ENCODE peak calls at places on chromosomes 6 and 20, in six cellular contexts. D is HS-5; G is neuronal stem cell; J is CD8-positive, alpha-beta T cell; H is AML-193; C is lower leg skin. W is an unnamed sample.

GRCh38 chr6:29941006-29941405 is 1.3 kb upstream of the HLA-A start:
- DNase-seq in C (no peak), D (no peak), H (no peak), J (no peak), G (no peak), W (no peak)

GRCh38 chr20:24651973-24652340 is 182.5 kb downstream of the SYNDIG1 start:
- DNase-seq in C (no peak), G (no peak), H (no peak), J (no peak), D (no peak), W (no peak)

GRCh38 chr6:13873288-13874190 is 51.2 kb upstream of the RNF182 start:
- DNase-seq in G (peak), C (no peak), H (no peak), D (no peak), J (peak), W (peak)

GRCh38 chr6:26197736-26198625 is 110.8 kb downstream of the HFE start:
- DNase-seq in G (no peak), D (peak), J (no peak), H (no peak), C (no peak), W (peak)

GRCh38 chr20:51457281-51457932 is 85.1 kb downstream of the NFATC2 start:
- DNase-seq in J (no peak), H (no peak), G (no peak), D (no peak), C (peak), W (peak)

GRCh38 chr6:163490826-163491577 is 76.5 kb downstream of the QKI start:
- DNase-seq in H (no peak), D (no peak), G (no peak), C (peak), J (peak), W (no peak)

GRCh38 chr20:5835234-5835845 is 85.1 kb downstream of the SHLD1 start:
- DNase-seq in H (no peak), D (peak), J (peak), C (no peak), G (no peak), W (no peak)

GRCh38 chr20:1949711-1950110 is 44.1 kb downstream of the PDYN start:
- DNase-seq in D (no peak), G (no peak), C (no peak), J (no peak), H (no peak), W (no peak)

GRCh38 chr6:16752206-16752867 is 8.9 kb downstream of the ATXN1 start:
- DNase-seq in G (no peak), H (peak), J (no peak), D (no peak), C (no peak), W (no peak)

GRCh38 chr20:41228858-41229257 is 88.7 kb downstream of the ZHX3 start:
- DNase-seq in D (no peak), H (no peak), G (no peak), C (no peak), J (no peak), W (no peak)

GRCh38 chr6:44122821-44123220 is 4.4 kb downstream of the MRPL14 start:
- DNase-seq in D (no peak), H (peak), G (no peak), C (no peak), J (no peak), W (no peak)

GRCh38 chr6:157849288-157850017 is 26.4 kb downstream of the SNX9 start:
- DNase-seq in J (no peak), G (no peak), H (no peak), C (no peak), D (no peak), W (no peak)

GRCh38 chr6:56693246-56693607 is 50.5 kb upstream of the DST start:
- DNase-seq in G (no peak), J (no peak), C (peak), D (peak), H (no peak), W (no peak)

GRCh38 chr6:131729550-131729949 is 18.7 kb upstream of the CTAGE9 start:
- DNase-seq in C (no peak), D (no peak), H (no peak), J (no peak), G (no peak), W (no peak)

GRCh38 chr6:72580281-72580940 is 41.5 kb upstream of the KCNQ5 start:
- DNase-seq in J (no peak), C (no peak), G (no peak), D (peak), H (peak), W (peak)

GRCh38 chr6:36739947-36740817 is 42.6 kb downstream of the RAB44 start:
- DNase-seq in C (no peak), G (no peak), H (no peak), D (no peak), J (no peak), W (no peak)

GRCh38 chr6:82397962-82398692 is 34.5 kb downstream of the TPBG start:
- DNase-seq in H (no peak), J (no peak), D (peak), C (no peak), G (no peak), W (no peak)

GRCh38 chr6:152398316-152398715 is 238.8 kb downstream of the SYNE1 start:
- DNase-seq in G (no peak), C (no peak), J (no peak), D (no peak), H (no peak), W (no peak)

GRCh38 chr6:34696189-34696738 is 303 bp downstream of the ILRUN start:
- DNase-seq in H (no peak), J (no peak), G (no peak), D (no peak), C (peak), W (no peak)

GRCh38 chr6:136051140-136051775 is 198.9 kb downstream of the MTFR2 start:
- DNase-seq in C (no peak), G (no peak), J (no peak), D (no peak), H (no peak), W (no peak)

GRCh38 chr6:107820571-107821261 is 3.4 kb downstream of the SCML4 start:
- DNase-seq in C (no peak), J (peak), G (no peak), H (peak), D (no peak), W (no peak)

GRCh38 chr6:111874030-111874425 is 776 bp upstream of the FYN start:
- DNase-seq in G (no peak), C (peak), J (peak), D (no peak), H (peak), W (no peak)

GRCh38 chr20:9112541-9113515 is 43.9 kb downstream of the PLCB4 start:
- DNase-seq in C (no peak), H (no peak), G (no peak), D (peak), J (no peak), W (no peak)

GRCh38 chr6:617485-618100 is 39.3 kb downstream of the HUS1B start:
- DNase-seq in J (no peak), G (no peak), H (no peak), D (no peak), C (peak), W (no peak)

GRCh38 chr20:32229351-32229750 is 21.7 kb downstream of the POFUT1 start:
- DNase-seq in D (no peak), J (no peak), G (no peak), H (no peak), C (no peak), W (no peak)

GRCh38 chr20:63178889-63179751 is 36.8 kb downstream of the YTHDF1 start:
- DNase-seq in H (peak), G (peak), C (no peak), D (no peak), J (peak), W (peak)

GRCh38 chr6:141393405-141394124 is 739.2 kb upstream of the GJE1 start:
- DNase-seq in H (no peak), J (no peak), D (no peak), C (no peak), G (no peak), W (no peak)

GRCh38 chr6:31871068-31871659 is 7.6 kb downstream of the SLC44A4 start:
- DNase-seq in G (no peak), J (no peak), D (no peak), H (no peak), C (no peak), W (no peak)

GRCh38 chr6:72835749-72836148 is 213.9 kb downstream of the KCNQ5 start:
- DNase-seq in G (no peak), C (no peak), H (no peak), J (no peak), D (no peak), W (no peak)

GRCh38 chr6:36929152-36929551 is 25.4 kb upstream of the PI16 start:
- DNase-seq in D (no peak), C (no peak), H (no peak), J (no peak), G (no peak), W (no peak)

GRCh38 chr20:32479012-32479411 is 106.1 kb downstream of the NOL4L start:
- DNase-seq in H (no peak), J (no peak), C (no peak), D (no peak), G (no peak), W (no peak)

GRCh38 chr6:131615275-131615674 is 12.8 kb downstream of the MED23 start:
- DNase-seq in D (no peak), G (no peak), J (no peak), C (no peak), H (no peak), W (no peak)

GRCh38 chr20:40251284-40251932 is 437.6 kb downstream of the MAFB start:
- DNase-seq in H (peak), D (no peak), J (no peak), C (no peak), G (no peak), W (peak)

GRCh38 chr6:149046822-149047246 is 270.7 kb upstream of the TAB2 start:
- DNase-seq in G (no peak), H (no peak), C (no peak), J (no peak), D (no peak), W (no peak)

GRCh38 chr6:83019741-83020140 is 45.9 kb downstream of the UBE3D start:
- DNase-seq in G (no peak), D (no peak), J (no peak), H (no peak), C (no peak), W (no peak)

GRCh38 chr6:70954750-70955149 is 2.1 kb downstream of the B3GAT2 start:
- DNase-seq in G (no peak), D (no peak), C (no peak), H (no peak), J (no peak), W (no peak)

GRCh38 chr6:84764332-84765049 is at the start of gene TBX18:
- DNase-seq in G (peak), H (no peak), C (peak), J (no peak), D (peak), W (peak)